ENCODE peak calls at places on chromosomes 2 and 18, in four cellular contexts. A is IMR-90, C is fibroblast of villous mesenchyme, Z is kidney epithelial cell. G is an unnamed sample.

GRCh38 chr2:219172231-219173154 is 2.7 kb upstream of the SLC23A3 start:
- DNase-seq in C (no peak), Z (no peak), A (no peak), G (no peak)

GRCh38 chr2:240329116-240329665 is 106.3 kb upstream of the GPC1 start:
- DNase-seq in A (no peak), Z (no peak), C (no peak), G (no peak)

GRCh38 chr2:60526623-60527022 is 26.8 kb downstream of the BCL11A start:
- DNase-seq in C (no peak), A (no peak), Z (no peak), G (no peak)

GRCh38 chr2:197356136-197356535 is 45.6 kb upstream of the ANKRD44 start:
- DNase-seq in Z (no peak), C (no peak), A (no peak), G (no peak)

GRCh38 chr2:176096986-176097819 is 2.4 kb upstream of the HOXD12 start:
- DNase-seq in A (peak; percentile 48), C (peak; percentile 58), Z (no peak), G (no peak)

GRCh38 chr18:24530630-24531111 is 70.2 kb downstream of the HRH4 start:
- DNase-seq in Z (peak; percentile 44), A (peak; percentile 56), C (peak; percentile 25), G (peak; percentile 22)

GRCh38 chr2:42958036-42958370 is 165.6 kb upstream of the HAAO start:
- DNase-seq in A (no peak), Z (no peak), C (no peak), G (no peak)

GRCh38 chr2:173239644-173240043 is 115.0 kb upstream of the CDCA7 start:
- DNase-seq in C (no peak), Z (no peak), A (peak; percentile 44), G (no peak)

GRCh38 chr2:69089244-69089643 is 76.3 kb downstream of the ANTXR1 start:
- DNase-seq in A (peak; percentile 57), Z (no peak), C (peak; percentile 80), G (no peak)

GRCh38 chr2:166106431-166107015 is 21.3 kb downstream of the SCN1A start:
- DNase-seq in C (no peak), A (peak; percentile 23), Z (no peak), G (no peak)

GRCh38 chr2:236158969-236159777 is 9.0 kb downstream of the GBX2 start:
- DNase-seq in Z (no peak), A (no peak), C (no peak), G (no peak)

GRCh38 chr2:118832791-118833715 is 14.4 kb downstream of the EN1 start:
- DNase-seq in C (no peak), A (no peak), Z (no peak), G (no peak)

GRCh38 chr18:13532406-13533075 is 193.8 kb downstream of the FAM210A start:
- DNase-seq in A (no peak), Z (no peak), C (no peak), G (no peak)

GRCh38 chr2:66445781-66446177 is 10.9 kb downstream of the MEIS1 start:
- DNase-seq in A (no peak), C (peak; percentile 59), Z (no peak), G (no peak)

GRCh38 chr18:79397830-79398761 is 2.4 kb downstream of the NFATC1 start:
- DNase-seq in A (no peak), Z (no peak), C (no peak), G (no peak)

GRCh38 chr2:137764638-137765037 is 199.6 kb upstream of the HNMT start:
- DNase-seq in Z (no peak), C (no peak), A (no peak), G (no peak)

GRCh38 chr2:39385172-39385571 is 51.9 kb downstream of the MAP4K3 start:
- DNase-seq in Z (no peak), A (no peak), C (no peak), G (no peak)

GRCh38 chr18:26415041-26415440 is 133.3 kb downstream of the KCTD1 start:
- DNase-seq in A (no peak), Z (no peak), C (no peak), G (no peak)

GRCh38 chr2:232829988-232830387 is 40.1 kb upstream of the SNORC start:
- DNase-seq in A (no peak), Z (no peak), C (no peak), G (no peak)

GRCh38 chr2:233603520-233603919 is 13.9 kb upstream of the UGT1A8 start:
- DNase-seq in Z (no peak), C (no peak), A (no peak), G (peak; percentile 63)

GRCh38 chr2:207845202-207845864 is 75.6 kb upstream of the FZD5 start:
- DNase-seq in A (no peak), Z (no peak), C (no peak), G (no peak)

GRCh38 chr2:74958277-74959105 is at the start of gene POLE4:
- DNase-seq in Z (no peak), A (peak; percentile 78), C (peak; percentile 86), G (no peak)
- TF ChIP-seq CTCF in Z (no peak), A (no peak), C (peak; percentile 5), G (no peak)

GRCh38 chr2:26840937-26841610 is 6.9 kb upstream of the DPYSL5 start:
- DNase-seq in Z (no peak), A (no peak), C (no peak), G (no peak)

GRCh38 chr2:26843041-26843440 is 4.9 kb upstream of the DPYSL5 start:
- DNase-seq in C (no peak), Z (no peak), A (no peak), G (no peak)

GRCh38 chr2:26838121-26838906 is 9.6 kb upstream of the DPYSL5 start:
- DNase-seq in A (peak; percentile 36), C (peak; percentile 23), Z (peak; percentile 5), G (no peak)
- TF ChIP-seq CTCF in A (no peak), C (no peak), Z (no peak), G (peak; percentile 20)

GRCh38 chr2:191020221-191020741 is 6.3 kb upstream of the STAT1 start:
- DNase-seq in A (peak; percentile 97), Z (peak; percentile 84), C (peak; percentile 98), G (peak; percentile 69)
- TF ChIP-seq CTCF in A (no peak), Z (no peak), C (peak; percentile 5), G (no peak)

GRCh38 chr18:3451989-3452749 is 2.2 kb downstream of the TGIF1 start:
- DNase-seq in A (peak; percentile 69), C (peak; percentile 80), Z (no peak), G (no peak)
- TF ChIP-seq CTCF in A (no peak), C (no peak), Z (no peak), G (no peak)

DNA sequence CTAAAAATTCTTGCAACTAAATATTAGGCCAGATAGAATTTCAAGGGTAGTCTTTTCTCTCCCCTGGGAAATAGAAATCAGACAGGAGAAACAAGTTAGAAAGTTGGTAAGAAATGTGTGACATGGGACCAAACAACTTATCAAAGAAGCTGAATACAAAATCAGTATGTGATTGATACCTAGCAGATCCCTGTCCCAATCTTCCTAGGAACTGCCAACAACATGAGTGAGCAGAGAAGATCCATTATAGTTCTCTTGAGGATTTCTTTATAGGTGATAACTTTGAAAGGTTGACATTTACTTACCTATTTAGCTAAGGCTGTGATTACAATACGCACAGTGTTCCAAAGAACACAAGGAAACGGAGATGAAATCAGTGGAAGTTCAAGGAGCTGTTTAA is 162.4 kb downstream of the DLGAP1 start:
- DNase-seq in C (no peak), Z (no peak), A (no peak), G (no peak)
- TF ChIP-seq CTCF in C (no peak), Z (no peak), A (no peak), G (no peak)

DNA sequence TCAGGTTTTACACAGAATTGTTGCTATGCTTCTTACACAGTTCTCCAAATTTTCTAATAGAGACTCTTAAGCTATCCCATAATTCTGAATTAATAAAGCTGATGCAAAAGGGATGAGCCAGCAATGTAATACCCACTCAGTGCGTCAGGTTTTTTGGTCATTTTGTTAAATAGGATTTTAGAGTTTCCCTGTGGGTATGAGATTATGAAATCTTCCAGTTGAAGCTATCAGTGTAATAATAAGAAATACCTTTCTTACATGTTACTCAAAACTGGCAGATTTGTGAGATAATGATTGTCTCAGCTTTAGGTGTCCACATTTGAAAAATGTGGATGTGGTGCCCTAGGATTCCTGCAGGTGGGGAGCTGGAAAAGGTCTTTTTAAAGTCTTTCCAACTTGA is 44.5 kb downstream of the SOCS6 start:
- DNase-seq in Z (no peak), A (no peak), C (no peak), G (no peak)
- TF ChIP-seq CTCF in Z (no peak), A (no peak), C (no peak), G (no peak)

GRCh38 chr2:177303939-177304338 is 39.4 kb upstream of the NFE2L2 start:
- DNase-seq in C (no peak), A (no peak), Z (no peak), G (no peak)
- TF ChIP-seq CTCF in C (no peak), A (no peak), Z (no peak), G (no peak)

G was measured in epithelial cell of proximal tubule.